ENCODE peak calls at places on chromosomes 1 and 21, in five cellular contexts. One of them, this sample, is unnamed.

GRCh38 chr21:31184462-31184861 is 146.2 kb upstream of the KRTAP19-8 start:
- DNase-seq in fibroblast of lung: no peak
- DNase-seq in neuronal stem cell: no peak
- DNase-seq in cardiac muscle cell: no peak
- DNase-seq in ovary: no peak
- DNase-seq in this sample: no peak

GRCh38 chr21:43697758-43698643 is 20.9 kb upstream of the PDXK start:
- DNase-seq in fibroblast of lung: peak; percentile 27
- DNase-seq in neuronal stem cell: no peak
- DNase-seq in cardiac muscle cell: peak; percentile 48
- DNase-seq in ovary: no peak
- DNase-seq in this sample: peak; percentile 84

GRCh38 chr1:169484683-169485426 is 889 bp downstream of the SLC19A2 start:
- DNase-seq in fibroblast of lung: peak; percentile 82
- DNase-seq in neuronal stem cell: peak; percentile 30
- DNase-seq in cardiac muscle cell: peak; percentile 74
- DNase-seq in ovary: peak; percentile 67
- DNase-seq in this sample: no peak

GRCh38 chr21:43903451-43904091 is 38.5 kb downstream of the AGPAT3 start:
- DNase-seq in fibroblast of lung: peak; percentile 53
- DNase-seq in neuronal stem cell: no peak
- DNase-seq in cardiac muscle cell: no peak
- DNase-seq in ovary: no peak
- DNase-seq in this sample: no peak

GRCh38 chr1:206725053-206725963 is 40.6 kb downstream of the MAPKAPK2 start:
- DNase-seq in fibroblast of lung: peak; percentile 60
- DNase-seq in neuronal stem cell: peak; percentile 32
- DNase-seq in cardiac muscle cell: peak; percentile 75
- DNase-seq in ovary: no peak
- DNase-seq in this sample: peak; percentile 64

GRCh38 chr1:145707183-145707867 is at the start of gene PDZK1:
- DNase-seq in fibroblast of lung: no peak
- DNase-seq in neuronal stem cell: no peak
- DNase-seq in cardiac muscle cell: no peak
- DNase-seq in ovary: no peak
- DNase-seq in this sample: no peak

GRCh38 chr21:45324430-45325205 is 36.9 kb upstream of the POFUT2 start:
- DNase-seq in fibroblast of lung: no peak
- DNase-seq in neuronal stem cell: no peak
- DNase-seq in cardiac muscle cell: no peak
- DNase-seq in ovary: no peak
- DNase-seq in this sample: no peak

GRCh38 chr1:108561731-108562326 is 1.9 kb downstream of the EEIG2 start:
- DNase-seq in fibroblast of lung: peak; percentile 14
- DNase-seq in neuronal stem cell: no peak
- DNase-seq in cardiac muscle cell: peak; percentile 42
- DNase-seq in ovary: peak; percentile 22
- DNase-seq in this sample: no peak

GRCh38 chr1:154955039-154955717 is 721 bp downstream of the PBXIP1 start:
- DNase-seq in fibroblast of lung: peak; percentile 68
- DNase-seq in neuronal stem cell: peak; percentile 84
- DNase-seq in cardiac muscle cell: peak; percentile 83
- DNase-seq in ovary: peak; percentile 84
- DNase-seq in this sample: no peak

GRCh38 chr1:227892930-227893695 is 54.6 kb downstream of the WNT9A start:
- DNase-seq in fibroblast of lung: no peak
- DNase-seq in neuronal stem cell: no peak
- DNase-seq in cardiac muscle cell: no peak
- DNase-seq in ovary: peak; percentile 12
- DNase-seq in this sample: no peak

GRCh38 chr1:115112496-115113375 is 23.4 kb upstream of the TSPAN2 start:
- DNase-seq in fibroblast of lung: no peak
- DNase-seq in neuronal stem cell: peak; percentile 57
- DNase-seq in cardiac muscle cell: peak; percentile 37
- DNase-seq in ovary: peak; percentile 34
- DNase-seq in this sample: no peak

GRCh38 chr1:25204797-25205441 is 27.4 kb downstream of the SYF2 start:
- DNase-seq in fibroblast of lung: peak; percentile 68
- DNase-seq in neuronal stem cell: peak; percentile 30
- DNase-seq in cardiac muscle cell: peak; percentile 74
- DNase-seq in ovary: no peak
- DNase-seq in this sample: peak; percentile 49

GRCh38 chr1:212930986-212931678 is 19.2 kb upstream of the VASH2 start:
- DNase-seq in fibroblast of lung: no peak
- DNase-seq in neuronal stem cell: no peak
- DNase-seq in cardiac muscle cell: no peak
- DNase-seq in ovary: no peak
- DNase-seq in this sample: no peak

GRCh38 chr1:20787775-20788488 is 825 bp upstream of the HP1BP3 start:
- DNase-seq in fibroblast of lung: peak; percentile 69
- DNase-seq in neuronal stem cell: no peak
- DNase-seq in cardiac muscle cell: peak; percentile 64
- DNase-seq in ovary: no peak
- DNase-seq in this sample: no peak

GRCh38 chr1:229025576-229025975 is 245.3 kb upstream of the RAB4A start:
- DNase-seq in fibroblast of lung: no peak
- DNase-seq in neuronal stem cell: no peak
- DNase-seq in cardiac muscle cell: no peak
- DNase-seq in ovary: no peak
- DNase-seq in this sample: no peak
- H3K4me1 ChIP-seq in fibroblast of lung: no peaks in the 10 kb centered on the region
- H3K4me1 ChIP-seq in neuronal stem cell: no peaks in the 10 kb centered on the region
- H3K4me1 ChIP-seq in cardiac muscle cell: peaks cover 6% of the 10 kb centered on the region
- H3K4me1 ChIP-seq in ovary: no peaks in the 10 kb centered on the region
- H3K4me1 ChIP-seq in this sample: peaks cover 16% of the 10 kb centered on the region

DNA sequence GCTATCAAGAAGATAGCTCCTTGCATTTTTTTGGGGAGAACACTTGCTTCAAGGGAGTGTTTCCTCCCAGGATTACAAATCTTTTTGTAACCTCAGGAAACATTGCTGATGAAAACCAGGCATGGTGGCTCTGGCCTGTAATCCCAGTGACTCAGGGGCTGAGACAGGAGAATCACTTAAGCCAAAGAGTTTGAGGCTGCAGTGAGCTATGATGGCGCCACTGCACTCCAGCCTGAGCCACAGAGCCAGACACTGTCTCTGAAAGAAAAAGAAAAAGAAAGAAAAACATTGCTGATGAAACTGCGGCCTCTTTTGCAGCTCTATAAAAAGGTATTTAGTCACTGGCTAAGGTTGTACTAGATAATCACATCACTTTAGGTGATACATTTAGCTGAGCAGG is 7.3 kb downstream of the RNU1-2 start:
- DNase-seq in fibroblast of lung: peak; percentile 47
- DNase-seq in neuronal stem cell: no peak
- DNase-seq in cardiac muscle cell: peak; percentile 66
- DNase-seq in ovary: no peak
- DNase-seq in this sample: no peak
- H3K4me3 ChIP-seq in fibroblast of lung: no peak overlapping the region
- H3K4me3 ChIP-seq in neuronal stem cell: no peak overlapping the region
- H3K4me3 ChIP-seq in cardiac muscle cell: no peak overlapping the region
- H3K4me3 ChIP-seq in ovary: no peak overlapping the region
- H3K4me3 ChIP-seq in this sample: no peak overlapping the region

GRCh38 chr1:209766051-209766450 is 10.2 kb downstream of the TRAF3IP3 start:
- DNase-seq in fibroblast of lung: no peak
- DNase-seq in neuronal stem cell: no peak
- DNase-seq in cardiac muscle cell: no peak
- DNase-seq in ovary: no peak
- DNase-seq in this sample: no peak
- H3K4me1 ChIP-seq in fibroblast of lung: peaks cover 17% of the 10 kb centered on the region
- H3K4me1 ChIP-seq in neuronal stem cell: no peaks in the 10 kb centered on the region
- H3K4me1 ChIP-seq in cardiac muscle cell: peaks cover 15% of the 10 kb centered on the region
- H3K4me1 ChIP-seq in ovary: peaks cover 5% of the 10 kb centered on the region
- H3K4me1 ChIP-seq in this sample: peaks cover 19% of the 10 kb centered on the region

GRCh38 chr1:204288061-204288588 is 71.6 kb downstream of the PLEKHA6 start:
- DNase-seq in fibroblast of lung: no peak
- DNase-seq in neuronal stem cell: no peak
- DNase-seq in cardiac muscle cell: peak; percentile 65
- DNase-seq in ovary: peak; percentile 87
- DNase-seq in this sample: no peak
- H3K4me3 ChIP-seq in fibroblast of lung: no peak overlapping the region
- H3K4me3 ChIP-seq in neuronal stem cell: no peak overlapping the region
- H3K4me3 ChIP-seq in cardiac muscle cell: peak overlapping the region; percentile 21
- H3K4me3 ChIP-seq in ovary: no peak overlapping the region
- H3K4me3 ChIP-seq in this sample: no peak overlapping the region

This sample was measured in SJSA1.